ENCODE peak calls at places on chromosomes 1 and 21, in eight cellular contexts. E, P, S, K, Y, C, L and A are unnamed samples.

GRCh38 chr21:42010507-42011493 is 640 bp upstream of the ZBTB21 start:
- DNase-seq in P (no peak), S (peak; percentile 48), L (peak; percentile 60), Y (no peak), E (peak; percentile 52), K (no peak), C (peak; percentile 28), A (peak; percentile 19)

GRCh38 chr1:198018529-198018928 is 101.4 kb downstream of the LHX9 start:
- DNase-seq in C (no peak), Y (peak; percentile 93), E (no peak), P (no peak), L (no peak), S (no peak), K (peak; percentile 39), A (peak; percentile 60)

GRCh38 chr1:202810615-202811295 is at the start of gene PCAT6:
- DNase-seq in L (peak; percentile 97), P (peak; percentile 91), S (peak; percentile 97), Y (peak; percentile 94), E (peak; percentile 95), K (peak; percentile 96), C (peak; percentile 94), A (peak; percentile 98)

GRCh38 chr1:53343831-53344668 is 16.2 kb upstream of the LRP8 start:
- DNase-seq in S (no peak), K (no peak), P (no peak), C (no peak), Y (peak; percentile 11), L (peak; percentile 54), E (no peak), A (no peak)

GRCh38 chr1:115729765-115730164 is 38.7 kb downstream of the CASQ2 start:
- DNase-seq in Y (no peak), P (no peak), L (no peak), K (no peak), S (no peak), E (peak; percentile 73), C (no peak), A (no peak)

GRCh38 chr1:151833172-151833571 is 1.6 kb upstream of the RORC start:
- DNase-seq in E (no peak), P (no peak), K (no peak), L (no peak), C (no peak), Y (no peak), S (no peak), A (no peak)

GRCh38 chr1:174812656-174813055 is 187.1 kb upstream of the CACYBP start:
- DNase-seq in S (no peak), K (no peak), Y (peak; percentile 28), P (no peak), C (no peak), L (peak; percentile 46), E (no peak), A (no peak)

GRCh38 chr1:172642970-172643369 is 15.9 kb upstream of the FASLG start:
- DNase-seq in Y (no peak), K (peak; percentile 28), P (no peak), S (no peak), E (no peak), C (no peak), L (no peak), A (peak; percentile 81)

GRCh38 chr1:148289647-148290046 is 137.6 kb upstream of the NBPF11 start:
- DNase-seq in L (no peak), K (no peak), E (no peak), C (no peak), P (no peak), S (no peak), Y (no peak), A (no peak)

GRCh38 chr1:215665212-215665611 is 98.1 kb downstream of the KCTD3 start:
- DNase-seq in S (no peak), C (no peak), P (no peak), Y (peak; percentile 94), K (peak; percentile 36), E (no peak), L (no peak), A (no peak)

GRCh38 chr1:85628791-85629531 is 48.4 kb downstream of the CCN1 start:
- DNase-seq in P (no peak), E (no peak), Y (peak; percentile 95), C (peak; percentile 37), S (peak; percentile 40), L (no peak), K (peak; percentile 79), A (peak; percentile 63)

GRCh38 chr1:65420590-65421340 is at the start of the genes LEPR and LEPROT:
- DNase-seq in E (no peak), C (no peak), Y (peak; percentile 38), S (no peak), P (no peak), L (no peak), K (no peak), A (no peak)

GRCh38 chr1:159492575-159493323 is 43.1 kb downstream of the OR10J5 start:
- DNase-seq in P (no peak), C (no peak), Y (no peak), K (peak; percentile 49), S (no peak), L (no peak), E (no peak), A (no peak)

GRCh38 chr1:56527548-56528302 is 51.6 kb downstream of the PLPP3 start:
- DNase-seq in K (no peak), Y (no peak), L (no peak), E (no peak), C (no peak), P (no peak), S (peak; percentile 33), A (no peak)

GRCh38 chr1:18814340-18815202 is 44.9 kb downstream of the TAS1R2 start:
- DNase-seq in E (no peak), L (no peak), S (no peak), C (no peak), Y (no peak), K (no peak), P (no peak), A (no peak)

GRCh38 chr1:113534130-113534817 is 144.0 kb downstream of the MAGI3 start:
- DNase-seq in C (no peak), L (peak; percentile 9), S (no peak), E (no peak), P (no peak), K (peak; percentile 48), Y (peak; percentile 84), A (no peak)

GRCh38 chr1:244821134-244821533 is 14.3 kb upstream of the COX20 start:
- DNase-seq in K (no peak), S (no peak), L (peak; percentile 70), Y (no peak), P (no peak), E (no peak), C (no peak), A (no peak)

GRCh38 chr1:9293512-9294439 is 1.1 kb downstream of the SPSB1 start:
- DNase-seq in S (peak; percentile 55), E (peak; percentile 43), C (no peak), P (no peak), Y (peak; percentile 48), L (peak; percentile 41), K (peak; percentile 49), A (no peak)

DNA sequence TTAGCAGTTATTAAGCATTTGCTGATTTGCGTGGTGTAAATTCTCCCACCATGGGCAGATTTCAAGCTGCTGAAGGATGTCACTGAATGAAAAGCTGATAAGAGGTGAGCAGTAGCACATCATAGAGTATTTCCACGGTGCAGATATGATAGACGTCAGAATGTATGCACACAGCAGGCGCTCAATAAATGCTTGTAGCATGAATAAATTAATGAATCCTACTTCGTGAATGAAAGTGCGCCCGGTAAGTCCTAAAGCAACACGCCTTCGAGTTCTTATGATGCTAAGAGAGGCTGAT is 505 bp upstream of the UBIAD1 start:
- DNase-seq in P (no peak), C (no peak), L (no peak), S (no peak), K (no peak), Y (no peak), E (no peak), A (no peak)
- TF ChIP-seq CTCF in P (no peak), C (no peak), L (no peak), S (no peak), K (peak; percentile 19), Y (no peak), E (no peak), A (no peak)

GRCh38 chr1:205805082-205805711 is 7.8 kb downstream of the SLC41A1 start:
- DNase-seq in S (no peak), K (no peak), P (no peak), L (no peak), C (no peak), E (no peak), Y (no peak), A (peak; percentile 25)
- TF ChIP-seq CTCF in S (no peak), K (no peak), P (no peak), L (no peak), C (no peak), E (no peak), Y (no peak), A (no peak)

GRCh38 chr1:23799255-23799569 is 1.3 kb downstream of the GALE start:
- DNase-seq in S (no peak), P (no peak), Y (no peak), E (no peak), C (no peak), K (no peak), L (no peak), A (no peak)

GRCh38 chr1:23798662-23799142 is 1.9 kb downstream of the GALE start:
- DNase-seq in S (peak; percentile 22), E (no peak), K (no peak), L (peak; percentile 24), Y (no peak), C (no peak), P (no peak), A (no peak)

GRCh38 chr1:23797478-23798448 is 2.8 kb downstream of the GALE start:
- DNase-seq in K (no peak), S (no peak), P (no peak), Y (no peak), L (no peak), C (no peak), E (no peak), A (no peak)

GRCh38 chr1:23795676-23796465 is 4.7 kb downstream of the GALE start:
- DNase-seq in P (no peak), K (no peak), Y (no peak), L (no peak), S (no peak), E (no peak), C (no peak), A (no peak)

DNA sequence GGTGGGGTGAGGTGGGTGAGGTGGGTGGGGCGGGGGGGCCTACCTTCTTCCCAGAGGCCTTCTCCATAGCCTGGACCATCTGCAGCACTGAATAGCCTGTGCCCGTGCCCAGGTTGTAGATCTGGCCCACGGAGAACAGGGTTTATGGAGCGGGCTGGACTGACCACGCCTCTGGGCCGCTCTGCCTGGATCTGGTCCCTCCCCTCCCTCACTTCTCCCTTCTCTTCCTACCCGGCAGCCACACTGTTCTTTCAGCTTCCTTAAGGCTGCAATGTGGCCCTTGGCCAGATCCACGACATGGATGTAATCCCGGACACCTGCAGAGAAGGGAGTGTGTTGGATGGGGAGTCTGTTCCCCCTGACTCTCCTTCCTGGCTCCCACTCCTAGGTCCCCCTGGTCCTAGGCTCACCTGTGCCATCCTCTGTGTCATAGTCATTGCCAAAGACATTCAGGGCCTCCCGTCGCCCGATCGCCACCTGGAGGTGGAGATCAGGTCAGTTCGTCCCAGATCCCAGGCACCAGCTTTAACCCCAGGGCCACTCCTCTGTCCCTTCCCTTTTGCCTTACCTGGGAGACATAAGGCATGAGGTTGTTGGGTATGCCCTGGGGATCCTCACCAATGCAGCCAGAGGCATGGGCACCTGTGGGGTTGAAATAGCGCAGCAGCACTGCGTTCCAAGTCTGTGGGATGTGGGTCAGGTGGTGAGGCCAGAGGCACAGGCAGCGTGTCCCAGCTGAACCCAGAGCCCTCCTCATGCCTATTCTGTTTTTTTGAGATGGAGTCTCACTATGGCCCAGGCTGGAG is 3.9 kb downstream of the GALE start:
- DNase-seq in P (no peak), C (no peak), L (no peak), S (peak; percentile 64), K (no peak), Y (no peak), E (no peak), A (no peak)
- TF ChIP-seq CTCF in P (no peak), C (no peak), L (peak; percentile 5), S (peak; percentile 18), K (no peak), Y (no peak), E (no peak), A (no peak)

GRCh38 chr1:30379684-30380624 is 343.4 kb downstream of the MATN1 start:
- DNase-seq in P (no peak), S (peak; percentile 41), Y (peak; percentile 64), K (peak; percentile 76), C (no peak), E (peak; percentile 88), L (peak; percentile 52), A (peak; percentile 65)
- TF ChIP-seq CTCF in P (peak; percentile 83), S (peak; percentile 88), Y (peak; percentile 87), K (peak; percentile 88), C (peak; percentile 84), E (peak; percentile 82), L (peak; percentile 57), A (peak; percentile 69)